ENCODE peak calls at places on chromosomes 16 and 17, in nine cellular contexts. D is sciatic nerve; H is T-helper 22 cell; N is IMR-90; O is spleen; W is SK-MEL-5; G is activated CD4-positive, alpha-beta T cell treated with anti-CD3 and anti-CD28 coated beads, Interleukin-2, amount 50 U/mL, for 1 hour; B is cerebellum; X is SW 1271. Z is an unnamed sample.

GRCh38 chr16:88561485-88562369 is 8.5 kb upstream of the ZC3H18 start:
- DNase-seq in D (no peak), H (no peak), N (peak), O (no peak), W (peak), G (peak), B (peak), X (peak), Z (peak)

GRCh38 chr17:79160980-79161621 is 86.5 kb downstream of the ENGASE start:
- DNase-seq in D (no peak), H (no peak), N (no peak), O (no peak), W (no peak), G (no peak), B (no peak), X (no peak), Z (no peak)

GRCh38 chr16:3652373-3653037 is 2.0 kb upstream of the DNASE1 start:
- DNase-seq in D (peak), H (no peak), N (no peak), O (peak), W (no peak), G (no peak), B (no peak), X (no peak), Z (peak)

GRCh38 chr17:82604532-82604931 is 43.7 kb downstream of the WDR45B start:
- DNase-seq in D (no peak), H (no peak), N (no peak), O (no peak), W (no peak), G (no peak), B (no peak), X (no peak), Z (no peak)

GRCh38 chr17:34999456-34999855 is 19.1 kb downstream of the LIG3 start:
- DNase-seq in D (no peak), H (no peak), N (no peak), O (no peak), W (no peak), G (no peak), B (no peak), X (no peak), Z (no peak)

GRCh38 chr17:31400481-31400950 is 9.0 kb downstream of the RAB11FIP4 start:
- DNase-seq in D (no peak), H (no peak), N (no peak), O (peak), W (no peak), G (no peak), B (no peak), X (no peak), Z (no peak)

GRCh38 chr17:76627510-76627909 is 16.0 kb downstream of the ST6GALNAC1 start:
- DNase-seq in D (no peak), H (no peak), N (no peak), O (no peak), W (no peak), G (no peak), B (no peak), X (no peak), Z (no peak)

GRCh38 chr17:32495347-32496253 is 8.8 kb downstream of the CDK5R1 start:
- DNase-seq in D (no peak), H (no peak), N (peak), O (peak), W (no peak), G (no peak), B (peak), X (no peak), Z (no peak)

GRCh38 chr17:38444151-38444550 is 15.9 kb downstream of the ARHGAP23 start:
- DNase-seq in D (no peak), H (peak), N (peak), O (peak), W (peak), G (peak), B (peak), X (no peak), Z (peak)

GRCh38 chr17:40371261-40371929 is 6.9 kb upstream of the GJD3 start:
- DNase-seq in D (no peak), H (no peak), N (no peak), O (no peak), W (peak), G (no peak), B (no peak), X (no peak), Z (no peak)

GRCh38 chr16:88839026-88839529 is 17.7 kb downstream of the GALNS start:
- DNase-seq in D (no peak), H (no peak), N (no peak), O (peak), W (no peak), G (no peak), B (no peak), X (no peak), Z (no peak)